ENCODE peak calls at places on chromosomes 13 and 19, in nine cellular contexts. S is body of pancreas, P is gastrocnemius medialis, O is ovary, A is IMR-90, D is Peyer's patch, E is sigmoid colon, C is breast epithelium, N is upper lobe of left lung. V is an unnamed sample.

GRCh38 chr19:5588441-5588840 is 20.7 kb upstream of the TINCR start:
- DNase-seq in S (no peak), P (peak), O (no peak), A (no peak), D (no peak), E (no peak), C (no peak), N (no peak), V (no peak)

GRCh38 chr19:19657397-19657783 is 6.1 kb downstream of the ATP13A1 start:
- DNase-seq in S (no peak), P (no peak), O (no peak), A (no peak), D (no peak), E (no peak), C (no peak), N (no peak), V (no peak)

GRCh38 chr13:73693215-73693614 is 441.0 kb downstream of the KLF12 start:
- DNase-seq in S (no peak), P (no peak), O (no peak), A (no peak), D (no peak), E (no peak), C (no peak), N (no peak), V (no peak)

GRCh38 chr13:30026093-30026492 is 175.7 kb upstream of the UBL3 start:
- DNase-seq in S (no peak), P (no peak), O (no peak), A (peak), D (no peak), E (no peak), C (no peak), N (no peak), V (no peak)

GRCh38 chr13:96766311-96766710 is 228.0 kb downstream of the OXGR1 start:
- DNase-seq in S (no peak), P (no peak), O (no peak), A (no peak), D (no peak), E (no peak), C (no peak), N (no peak), V (no peak)

GRCh38 chr19:34265221-34265650 is 10.9 kb downstream of the GARRE1 start:
- DNase-seq in S (peak), P (no peak), O (no peak), A (no peak), D (no peak), E (no peak), C (peak), N (no peak), V (no peak)

GRCh38 chr13:95660981-95661581 is 15.9 kb upstream of the DNAJC3 start:
- DNase-seq in S (peak), P (no peak), O (no peak), A (peak), D (no peak), E (no peak), C (no peak), N (no peak), V (no peak)

GRCh38 chr19:58021541-58022282 is 12.1 kb upstream of the ZSCAN1 start:
- DNase-seq in S (peak), P (no peak), O (peak), A (peak), D (peak), E (peak), C (peak), N (peak), V (peak)

GRCh38 chr19:35232912-35233311 is 4.4 kb upstream of the FAM187B start:
- DNase-seq in S (no peak), P (no peak), O (no peak), A (no peak), D (no peak), E (no peak), C (no peak), N (no peak), V (no peak)

GRCh38 chr19:39046037-39046821 is 13.9 kb upstream of the FBXO27 start:
- DNase-seq in S (no peak), P (no peak), O (no peak), A (no peak), D (no peak), E (no peak), C (no peak), N (no peak), V (peak)

GRCh38 chr13:27851481-27851880 is 59.2 kb downstream of the GSX1 start:
- DNase-seq in S (no peak), P (no peak), O (no peak), A (no peak), D (no peak), E (no peak), C (no peak), N (peak), V (no peak)

GRCh38 chr13:52845766-52846566 is 2.5 kb downstream of the PCDH8 start:
- DNase-seq in S (peak), P (no peak), O (no peak), A (no peak), D (no peak), E (no peak), C (no peak), N (peak), V (peak)

GRCh38 chr13:102530751-102531150 is 66.0 kb upstream of the TPP2 start:
- DNase-seq in S (no peak), P (no peak), O (no peak), A (no peak), D (no peak), E (no peak), C (no peak), N (no peak), V (no peak)

GRCh38 chr19:39307822-39308530 is 11.8 kb downstream of the IFNL1 start:
- DNase-seq in S (no peak), P (no peak), O (no peak), A (no peak), D (no peak), E (peak), C (no peak), N (peak), V (no peak)

GRCh38 chr19:49881186-49881585 is 3.7 kb downstream of the TBC1D17 start:
- DNase-seq in S (peak), P (no peak), O (no peak), A (no peak), D (no peak), E (no peak), C (no peak), N (peak), V (no peak)

GRCh38 chr19:46898731-46899130 is 37.9 kb downstream of the ARHGAP35 start:
- DNase-seq in S (no peak), P (no peak), O (peak), A (peak), D (no peak), E (peak), C (no peak), N (no peak), V (peak)

GRCh38 chr19:52095172-52096014 is at the start of gene ZNF841:
- DNase-seq in S (peak), P (peak), O (peak), A (peak), D (peak), E (peak), C (peak), N (peak), V (peak)
- TF ChIP-seq POLR2A in S (peak), P (no peak), O (peak), A (peak), D (no peak), E (peak), C (peak), N (peak), V (no peak)

GRCh38 chr13:39274926-39275325 is 236.7 kb downstream of the NHLRC3 start:
- DNase-seq in S (no peak), P (no peak), O (no peak), A (no peak), D (no peak), E (no peak), C (no peak), N (no peak), V (no peak)

GRCh38 chr13:39269411-39269810 is 231.2 kb downstream of the NHLRC3 start:
- DNase-seq in S (no peak), P (no peak), O (no peak), A (no peak), D (no peak), E (no peak), C (no peak), N (no peak), V (no peak)

GRCh38 chr13:39279077-39279476 is 240.8 kb downstream of the NHLRC3 start:
- DNase-seq in S (no peak), P (no peak), O (no peak), A (no peak), D (no peak), E (no peak), C (no peak), N (no peak), V (no peak)

GRCh38 chr13:39269004-39269403 is 230.7 kb downstream of the NHLRC3 start:
- DNase-seq in S (no peak), P (no peak), O (no peak), A (no peak), D (no peak), E (no peak), C (no peak), N (no peak), V (no peak)

DNA sequence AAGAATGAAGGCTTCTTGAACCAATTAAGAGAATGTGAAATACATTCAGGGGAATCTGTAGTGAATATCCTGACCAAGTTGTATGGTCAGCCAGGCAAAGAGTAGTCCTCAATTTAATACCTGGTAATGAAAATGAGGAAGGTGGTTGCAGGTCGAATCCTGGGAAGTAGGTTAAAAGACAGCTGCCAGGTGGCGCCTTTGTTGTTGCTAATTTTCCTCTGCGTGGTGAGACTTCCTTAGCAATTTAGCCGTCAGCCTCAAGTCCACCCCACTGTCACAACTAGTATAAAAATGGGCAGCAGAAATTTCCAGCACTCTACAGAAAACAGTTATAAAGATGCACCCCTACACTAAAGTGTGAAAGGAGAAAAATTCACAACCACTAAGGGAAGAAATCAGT is 235.7 kb downstream of the NHLRC3 start:
- DNase-seq in S (no peak), P (no peak), O (peak), A (no peak), D (no peak), E (no peak), C (no peak), N (no peak), V (no peak)
- TF ChIP-seq CTCF in S (peak), P (no peak), O (no peak), A (peak), D (peak), E (no peak), C (no peak), N (no peak), V (no peak)

DNA sequence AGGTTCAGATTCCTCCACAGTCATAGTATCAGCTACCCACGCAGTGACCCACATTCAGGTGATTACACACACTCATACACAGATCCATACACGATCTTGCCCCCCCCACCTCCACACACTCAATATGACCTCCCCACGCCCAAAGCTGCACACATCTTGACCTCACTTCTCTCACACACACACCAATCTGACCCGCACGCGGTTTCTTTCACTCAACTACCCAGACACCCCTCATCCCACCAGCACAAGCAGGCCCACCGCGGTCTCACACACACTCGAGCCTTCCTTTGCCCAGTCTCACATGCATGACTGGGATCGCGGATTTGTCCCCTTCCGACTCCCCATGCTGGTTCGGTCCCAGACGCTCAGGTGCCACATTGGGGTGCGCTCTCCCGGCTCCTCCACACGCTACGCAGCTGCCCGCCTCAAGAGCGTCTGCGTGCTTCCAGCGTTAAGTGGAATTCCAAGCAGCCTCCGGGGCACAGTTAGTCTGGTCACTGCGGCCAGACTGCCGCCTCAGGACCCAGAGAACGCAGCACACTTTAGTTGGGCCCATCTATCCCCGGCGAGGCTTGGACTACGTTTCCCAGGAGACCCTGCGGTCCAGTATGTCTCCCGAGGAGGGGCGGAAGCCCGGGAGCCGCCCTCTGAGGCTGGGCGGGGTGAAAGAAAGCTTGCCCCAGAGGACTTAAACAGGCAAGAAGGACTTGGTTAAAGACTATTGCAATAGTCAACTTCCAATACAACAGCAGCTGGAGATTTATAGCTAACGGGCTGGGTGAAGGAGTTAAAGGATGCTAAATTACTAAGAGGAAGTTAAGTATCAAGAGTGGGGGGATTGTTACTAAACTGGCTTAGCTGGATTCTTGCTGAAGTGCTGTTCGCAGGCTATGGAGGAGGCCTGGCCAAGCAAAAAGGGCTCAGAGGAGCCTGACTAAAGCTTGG is 703 bp upstream of the ZNF345 start:
- DNase-seq in S (peak), P (peak), O (peak), A (peak), D (peak), E (peak), C (peak), N (peak), V (peak)
- TF ChIP-seq POLR2A in S (peak), P (no peak), O (peak), A (no peak), D (peak), E (peak), C (no peak), N (no peak), V (no peak)

DNA sequence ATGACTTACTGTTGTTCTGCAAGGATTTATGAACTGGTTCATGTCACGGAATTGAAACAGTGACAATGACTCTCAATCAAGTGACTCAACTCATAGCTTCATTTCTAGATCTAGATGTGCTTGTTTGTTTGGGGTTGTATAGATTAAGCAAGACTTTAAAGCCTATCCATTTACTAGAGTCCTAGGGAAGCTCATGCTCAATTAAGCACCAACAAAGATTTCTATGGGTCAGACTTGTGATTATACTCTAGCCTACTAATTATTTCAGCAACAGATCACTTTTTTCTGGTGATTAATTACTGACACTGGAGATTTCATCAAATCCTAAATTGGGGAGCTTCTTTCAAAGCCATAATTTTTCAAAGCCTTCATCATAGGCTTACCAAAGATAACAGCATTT is 509.8 kb upstream of the NBEA start:
- DNase-seq in S (no peak), P (no peak), O (no peak), A (no peak), D (no peak), E (no peak), C (no peak), N (no peak), V (no peak)
- TF ChIP-seq CTCF in S (no peak), P (no peak), O (no peak), A (no peak), D (no peak), E (no peak), C (no peak), N (no peak), V (no peak)